ENCODE peak calls at places on chromosomes 5 and 9, in four cellular contexts. Y is PC-9, U is left ventricle myocardium inferior, G is WERI-Rb-1. F is an unnamed sample.

GRCh38 chr9:90641868-90642558 is 611 bp downstream of the DIRAS2 start:
- DNase-seq in Y (no peak), U (no peak), G (no peak), F (no peak)

GRCh38 chr5:152568101-152568500 is 163.0 kb upstream of the NMUR2 start:
- DNase-seq in Y (no peak), U (no peak), G (no peak), F (no peak)

GRCh38 chr5:86974910-86975309 is 292.8 kb upstream of the RASA1 start:
- DNase-seq in Y (no peak), U (no peak), G (no peak), F (no peak)

GRCh38 chr9:33187519-33188218 is 20.5 kb upstream of the B4GALT1 start:
- DNase-seq in Y (no peak), U (peak; percentile 66), G (peak; percentile 24), F (no peak)

GRCh38 chr5:66810747-66811355 is 214.7 kb downstream of the MAST4 start:
- DNase-seq in Y (no peak), U (no peak), G (peak; percentile 62), F (no peak)

GRCh38 chr9:116238751-116239340 is 85.3 kb downstream of the PAPPA start:
- DNase-seq in Y (no peak), U (no peak), G (no peak), F (no peak)

GRCh38 chr5:39080597-39081204 is 6.5 kb upstream of the RICTOR start:
- DNase-seq in Y (no peak), U (no peak), G (peak; percentile 65), F (peak; percentile 34)

GRCh38 chr9:6197330-6197729 is 18.3 kb upstream of the IL33 start:
- DNase-seq in Y (no peak), U (no peak), G (no peak), F (no peak)

GRCh38 chr5:109053995-109054417 is 306.3 kb downstream of the FER start:
- DNase-seq in Y (no peak), U (no peak), G (no peak), F (no peak)

GRCh38 chr5:38595149-38595725 is 38.8 kb upstream of the LIFR start:
- DNase-seq in Y (peak; percentile 83), U (no peak), G (no peak), F (no peak)

GRCh38 chr5:73673161-73673591 is 47.2 kb downstream of the ARHGEF28 start:
- DNase-seq in Y (no peak), U (no peak), G (no peak), F (no peak)

GRCh38 chr5:154820383-154820782 is 30.0 kb downstream of the FAXDC2 start:
- DNase-seq in Y (no peak), U (no peak), G (no peak), F (no peak)

GRCh38 chr9:73039253-73039915 is 86.5 kb upstream of the ALDH1A1 start:
- DNase-seq in Y (no peak), U (no peak), G (no peak), F (no peak)

GRCh38 chr5:179868541-179868940 is 9.9 kb upstream of the MRNIP start:
- DNase-seq in Y (no peak), U (no peak), G (no peak), F (no peak)

GRCh38 chr5:435961-436640 is 6.9 kb upstream of the EXOC3 start:
- DNase-seq in Y (peak; percentile 63), U (no peak), G (peak; percentile 59), F (peak; percentile 24)

GRCh38 chr5:115098041-115098702 is 71.5 kb downstream of the TRIM36 start:
- DNase-seq in Y (peak; percentile 24), U (no peak), G (peak; percentile 38), F (no peak)

GRCh38 chr5:17694401-17694800 is 60.1 kb downstream of the TAF11L14 start:
- DNase-seq in Y (no peak), U (no peak), G (no peak), F (no peak)

GRCh38 chr9:98118640-98119601 is at the start of gene TRIM14:
- DNase-seq in Y (peak; percentile 69), U (peak; percentile 54), G (peak; percentile 74), F (peak; percentile 60)

GRCh38 chr5:96157841-96158291 is 196.2 kb upstream of the ELL2 start:
- DNase-seq in Y (no peak), U (no peak), G (no peak), F (no peak)

GRCh38 chr5:137372386-137373160 is 126.6 kb downstream of the SPOCK1 start:
- DNase-seq in Y (no peak), U (no peak), G (no peak), F (no peak)

GRCh38 chr9:70079364-70080103 is 35.9 kb downstream of the MAMDC2 start:
- DNase-seq in Y (peak; percentile 17), U (no peak), G (no peak), F (no peak)

GRCh38 chr9:127899200-127899943 is at the start of gene ST6GALNAC6:
- DNase-seq in Y (peak; percentile 79), U (peak; percentile 77), G (peak; percentile 76), F (peak; percentile 80)

GRCh38 chr9:70470050-70471015 is 55.9 kb upstream of the KLF9 start:
- DNase-seq in Y (no peak), U (peak; percentile 61), G (peak; percentile 23), F (no peak)

GRCh38 chr9:316382-316965 is 101.8 kb downstream of the DOCK8 start:
- DNase-seq in Y (no peak), U (no peak), G (no peak), F (no peak)

GRCh38 chr9:312596-313320 is 98.1 kb downstream of the DOCK8 start:
- DNase-seq in Y (no peak), U (no peak), G (no peak), F (no peak)

GRCh38 chr9:318646-319045 is 104.0 kb downstream of the DOCK8 start:
- DNase-seq in Y (no peak), U (no peak), G (no peak), F (no peak)
- TF ChIP-seq CTCF in Y (no peak), U (no peak), G (no peak), F (no peak)

GRCh38 chr5:129770034-129770433 is 22.1 kb downstream of the MINAR2 start:
- DNase-seq in Y (no peak), U (no peak), G (no peak), F (no peak)
- TF ChIP-seq CTCF in Y (no peak), U (no peak), G (no peak), F (no peak)

GRCh38 chr5:105877592-105877991 is 1793.1 kb downstream of the EFNA5 start:
- DNase-seq in Y (no peak), U (no peak), G (no peak), F (no peak)
- TF ChIP-seq CTCF in Y (no peak), U (no peak), G (no peak), F (no peak)

DNA sequence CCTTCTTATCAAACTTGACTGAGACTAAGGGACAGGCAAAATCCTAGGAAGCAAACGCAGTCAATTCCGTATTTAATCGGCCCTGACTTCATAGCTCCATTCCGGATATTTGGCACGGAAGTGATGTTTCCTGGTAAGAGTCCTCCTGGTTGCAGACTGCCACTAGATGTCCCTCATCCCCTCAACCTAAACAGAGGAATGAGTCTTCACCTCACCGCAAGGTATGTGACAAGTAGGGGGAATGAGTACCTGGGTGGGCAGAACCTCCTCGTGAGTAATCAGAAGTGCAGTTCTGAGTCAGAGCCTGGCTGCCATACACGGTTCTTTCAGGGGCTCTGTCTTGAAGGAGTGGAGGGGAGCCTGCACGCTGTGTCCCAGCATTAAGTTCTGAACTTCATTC is 173.6 kb downstream of the MUSK start:
- DNase-seq in Y (peak; percentile 18), U (no peak), G (no peak), F (no peak)
- TF ChIP-seq CTCF in Y (no peak), U (no peak), G (no peak), F (no peak)

DNA sequence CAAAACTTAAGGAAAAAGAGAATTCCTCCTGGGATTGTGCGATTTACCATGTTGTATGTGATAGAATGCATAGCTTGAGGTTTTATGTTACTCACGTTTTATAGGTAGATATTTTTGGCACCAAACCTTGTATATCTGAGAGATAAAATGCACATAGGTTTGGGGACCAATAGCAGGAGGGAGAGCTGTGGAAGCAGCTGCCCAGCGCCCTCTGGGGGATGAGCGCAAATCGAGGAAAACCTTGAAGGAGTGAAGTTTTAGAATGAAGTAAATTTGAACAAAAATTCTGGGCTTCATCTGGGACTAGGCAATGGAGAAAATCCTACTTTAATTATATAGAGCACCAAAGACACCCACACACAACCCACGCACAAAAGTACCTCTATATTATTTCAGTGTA is 197.0 kb downstream of the ADCY2 start:
- DNase-seq in Y (no peak), U (no peak), G (peak; percentile 53), F (peak; percentile 66)
- TF ChIP-seq CTCF in Y (peak; percentile 54), U (no peak), G (peak; percentile 70), F (no peak)

GRCh38 chr5:181192337-181193046 is 12.5 kb downstream of the TRIM7 start:
- DNase-seq in Y (no peak), U (no peak), G (no peak), F (no peak)

GRCh38 chr5:181189962-181190710 is 14.9 kb downstream of the TRIM7 start:
- DNase-seq in Y (peak; percentile 23), U (no peak), G (no peak), F (no peak)

GRCh38 chr5:181189363-181189961 is 15.5 kb downstream of the TRIM7 start:
- DNase-seq in Y (no peak), U (peak; percentile 40), G (no peak), F (peak; percentile 62)

GRCh38 chr5:181190711-181191525 is 14.1 kb downstream of the TRIM7 start:
- DNase-seq in Y (peak; percentile 32), U (peak; percentile 57), G (peak; percentile 29), F (peak; percentile 69)

GRCh38 chr5:181191526-181192336 is 13.3 kb downstream of the TRIM7 start:
- DNase-seq in Y (peak; percentile 97), U (peak; percentile 95), G (peak; percentile 85), F (peak; percentile 93)
- TF ChIP-seq CTCF in Y (no peak), U (no peak), G (no peak), F (no peak)

DNA sequence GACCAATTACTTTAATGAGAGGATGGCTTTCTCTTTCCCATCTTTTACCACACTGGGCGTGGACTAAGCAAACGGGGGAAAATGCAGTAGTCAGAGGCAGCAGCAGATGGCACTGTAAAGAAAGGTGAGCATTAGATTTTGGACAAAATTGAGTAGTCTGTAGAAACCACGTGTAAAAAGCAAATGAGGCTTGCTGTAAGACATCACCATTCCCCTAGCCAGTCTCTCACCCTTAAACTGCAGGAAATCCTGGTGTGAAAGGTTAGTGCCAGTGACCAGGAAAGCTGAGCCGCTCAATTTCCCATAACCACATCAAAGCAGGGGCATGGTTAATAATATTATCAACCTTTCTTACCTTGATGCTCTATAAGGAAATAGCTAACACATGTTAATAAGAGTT is 31.8 kb downstream of the SPATA31C2 start:
- DNase-seq in Y (peak; percentile 34), U (no peak), G (peak; percentile 31), F (no peak)
- TF ChIP-seq CTCF in Y (peak; percentile 71), U (peak; percentile 60), G (peak; percentile 59), F (peak; percentile 26)

GRCh38 chr5:84255318-84255717 is 129.4 kb downstream of the EDIL3 start:
- DNase-seq in Y (no peak), U (no peak), G (no peak), F (no peak)
- TF ChIP-seq CTCF in Y (no peak), U (no peak), G (peak; percentile 22), F (no peak)

GRCh38 chr9:93276973-93277372 is 93.0 kb downstream of the WNK2 start:
- DNase-seq in Y (no peak), U (no peak), G (no peak), F (no peak)
- TF ChIP-seq CTCF in Y (no peak), U (peak; percentile 12), G (no peak), F (no peak)